ENCODE peak calls at places on chromosomes 1 and 21, in eight cellular contexts. X is ovary, A is Panc1, M is body of pancreas, P is neural progenitor cell, Q is aorta, L is breast epithelium, I is right lobe of liver. C is an unnamed sample.

GRCh38 chr21:45241357-45241756 is 46.3 kb downstream of the POFUT2 start:
- DNase-seq in L (no peak), X (no peak), Q (no peak), A (no peak), I (no peak), M (no peak), P (no peak), C (no peak)

GRCh38 chr1:51044199-51044598 is 57.8 kb upstream of the C1orf185 start:
- DNase-seq in X (no peak), L (no peak), I (no peak), M (no peak), Q (no peak), A (no peak), P (no peak), C (no peak)

GRCh38 chr1:216917039-216917438 is 193.8 kb upstream of the ESRRG start:
- DNase-seq in M (no peak), A (no peak), Q (no peak), L (no peak), P (no peak), X (no peak), I (no peak), C (no peak)

GRCh38 chr1:84415386-84415785 is 17.1 kb downstream of the DNASE2B start:
- DNase-seq in A (no peak), I (no peak), L (no peak), Q (no peak), X (no peak), P (no peak), M (no peak), C (no peak)

GRCh38 chr1:39508857-39509305 is 17.4 kb downstream of the BMP8A start:
- DNase-seq in P (no peak), L (no peak), X (peak; percentile 28), M (no peak), I (no peak), A (no peak), Q (peak; percentile 54), C (no peak)

GRCh38 chr1:21795075-21795474 is 12.1 kb upstream of the USP48 start:
- DNase-seq in X (no peak), M (no peak), A (no peak), L (no peak), P (no peak), I (no peak), Q (no peak), C (no peak)

GRCh38 chr1:208170252-208170651 is 73.9 kb downstream of the PLXNA2 start:
- DNase-seq in A (no peak), I (peak; percentile 51), X (no peak), Q (no peak), P (no peak), M (peak; percentile 34), L (no peak), C (no peak)

GRCh38 chr1:7224644-7225043 is 439.4 kb downstream of the CAMTA1 start:
- DNase-seq in X (no peak), A (no peak), M (peak; percentile 26), I (no peak), P (peak; percentile 22), L (no peak), Q (no peak), C (no peak)

GRCh38 chr1:155970531-155971167 is 7.7 kb downstream of the ARHGEF2 start:
- DNase-seq in P (peak; percentile 38), M (no peak), L (no peak), I (peak; percentile 66), Q (peak; percentile 90), A (no peak), X (peak; percentile 52), C (peak; percentile 61)

DNA sequence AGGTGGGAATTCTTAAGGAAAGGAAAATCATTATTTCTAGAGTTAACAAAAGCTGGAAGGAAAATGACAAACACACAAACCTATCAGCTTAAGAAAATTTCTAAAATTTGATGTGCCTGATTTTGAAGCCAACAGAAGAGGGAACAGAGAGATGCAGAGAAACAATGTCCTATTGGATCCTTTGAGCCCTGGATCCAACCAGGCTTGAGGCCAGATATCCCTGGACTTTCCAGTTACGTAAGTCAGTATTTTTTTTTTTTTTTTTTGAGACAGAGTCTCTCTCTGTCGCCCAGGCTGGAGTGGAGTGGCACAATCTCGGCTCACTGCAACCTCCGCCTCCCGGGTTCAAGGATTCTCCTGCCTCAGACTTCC is 648.9 kb downstream of the KIF26B start:
- DNase-seq in L (no peak), M (no peak), I (no peak), Q (no peak), P (no peak), A (no peak), X (no peak), C (no peak)
- H3K4me3 ChIP-seq in L (no peak overlapping the region), M (no peak overlapping the region), I (no peak overlapping the region), Q (no peak overlapping the region), P (no peak overlapping the region), A (no peak overlapping the region), X (no peak overlapping the region), C (no peak overlapping the region)

DNA sequence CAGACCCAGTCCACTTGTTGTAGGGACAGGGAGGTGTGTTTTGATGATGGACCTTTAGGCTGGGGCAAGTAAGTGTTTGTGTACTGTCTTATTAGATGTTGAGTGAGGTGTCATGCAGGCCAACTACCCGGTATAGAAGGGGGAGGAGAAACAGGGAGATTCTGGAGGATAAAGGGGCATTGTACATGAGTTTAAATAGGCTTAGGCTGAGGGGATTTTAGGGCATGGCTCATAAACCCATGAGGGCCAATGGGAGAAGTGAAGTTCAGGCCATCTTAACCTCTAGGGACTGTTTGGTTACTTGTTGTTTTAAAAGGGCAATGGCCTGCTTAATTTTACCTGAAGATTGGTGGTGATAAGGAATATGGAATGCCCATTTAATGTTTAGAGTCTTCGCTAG is 38.2 kb upstream of the PLA2G5 start:
- DNase-seq in A (no peak), L (no peak), Q (no peak), M (no peak), I (no peak), X (no peak), P (no peak), C (no peak)
- H3K9me3 ChIP-seq in A (no peaks in the 10 kb centered on the region), L (no peaks in the 10 kb centered on the region), Q (peaks cover 2% of the 10 kb centered on the region), M (no peaks in the 10 kb centered on the region), I (no peaks in the 10 kb centered on the region), X (no peaks in the 10 kb centered on the region), P (no peaks in the 10 kb centered on the region), C (no peaks in the 10 kb centered on the region)

GRCh38 chr1:38207275-38207674 is 160.7 kb upstream of the POU3F1 start:
- DNase-seq in X (no peak), Q (no peak), I (no peak), A (no peak), M (no peak), L (no peak), P (no peak), C (no peak)
- H3K4me3 ChIP-seq in X (no peak overlapping the region), Q (no peak overlapping the region), I (no peak overlapping the region), A (no peak overlapping the region), M (no peak overlapping the region), L (no peak overlapping the region), P (no peak overlapping the region), C (no peak overlapping the region)

DNA sequence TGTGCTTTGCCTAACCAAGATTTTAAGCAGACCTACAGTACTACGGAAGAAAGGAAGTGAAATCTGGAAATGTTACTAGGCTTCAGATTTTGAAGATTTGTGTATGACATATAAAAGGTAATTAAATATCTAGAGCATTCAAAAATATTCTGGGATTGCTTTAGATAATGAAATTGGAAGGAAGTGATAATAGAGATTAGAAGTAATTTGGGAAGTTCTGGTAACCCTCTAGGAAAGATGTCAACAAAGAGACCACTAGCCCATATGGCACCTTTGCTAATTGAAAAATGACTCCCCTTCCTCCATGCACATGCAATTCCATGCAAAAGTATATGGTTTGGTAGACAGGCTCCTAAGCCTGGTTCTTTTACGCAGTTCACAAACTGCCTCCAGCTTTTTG is 81.7 kb downstream of the LRRC7 start:
- DNase-seq in L (no peak), P (no peak), Q (no peak), X (no peak), I (no peak), M (no peak), A (no peak), C (no peak)
- H3K9me3 ChIP-seq in L (no peaks in the 10 kb centered on the region), P (no peaks in the 10 kb centered on the region), Q (no peaks in the 10 kb centered on the region), X (no peaks in the 10 kb centered on the region), I (no peaks in the 10 kb centered on the region), M (no peaks in the 10 kb centered on the region), A (no peaks in the 10 kb centered on the region), C (no peaks in the 10 kb centered on the region)

GRCh38 chr1:16120940-16121410 is 34.9 kb downstream of the EPHA2 start:
- DNase-seq in M (peak; percentile 40), Q (no peak), I (no peak), A (no peak), X (no peak), P (no peak), L (no peak), C (no peak)

GRCh38 chr1:16125088-16125470 is 30.8 kb downstream of the EPHA2 start:
- DNase-seq in A (no peak), P (no peak), M (no peak), X (peak; percentile 14), L (no peak), Q (peak; percentile 69), I (no peak), C (no peak)

GRCh38 chr1:16124377-16125087 is 31.3 kb downstream of the EPHA2 start:
- DNase-seq in M (no peak), X (no peak), A (no peak), I (no peak), P (no peak), Q (peak; percentile 76), L (no peak), C (no peak)

GRCh38 chr1:16122361-16122881 is 33.4 kb downstream of the EPHA2 start:
- DNase-seq in I (no peak), L (peak; percentile 52), A (no peak), P (no peak), Q (peak; percentile 65), M (no peak), X (no peak), C (no peak)

DNA sequence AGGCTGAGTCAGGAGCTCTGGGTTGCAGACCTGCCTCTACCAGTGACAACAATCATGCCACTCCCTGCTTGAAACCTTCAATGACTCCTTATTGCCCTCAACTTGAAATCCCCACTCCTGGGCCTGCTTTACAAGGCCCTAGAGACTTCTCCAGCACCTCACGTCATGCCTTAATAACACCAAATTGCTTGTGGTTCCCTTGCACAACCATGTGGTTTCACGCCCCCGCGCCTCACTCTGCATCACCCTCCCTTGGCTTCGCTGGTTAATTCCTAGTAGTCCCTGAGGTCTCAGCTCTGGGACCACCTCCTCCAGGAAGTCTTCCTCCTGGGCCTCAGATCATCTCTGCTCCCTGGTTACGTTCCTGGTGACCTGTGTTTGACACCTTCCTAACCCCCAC is 33.0 kb downstream of the EPHA2 start:
- DNase-seq in I (no peak), P (no peak), M (no peak), L (peak; percentile 69), X (no peak), Q (peak; percentile 77), A (no peak), C (no peak)
- H3K4me3 ChIP-seq in I (no peak overlapping the region), P (no peak overlapping the region), M (no peak overlapping the region), L (no peak overlapping the region), X (no peak overlapping the region), Q (no peak overlapping the region), A (no peak overlapping the region), C (no peak overlapping the region)

C was measured in gastrocnemius medialis.